ENCODE peak calls at places on chromosomes 2 and 18, in four cellular contexts. C is heart left ventricle, Q is right cardiac atrium, W is RWPE2. F is an unnamed sample. For H3K4me1, the result is how much of the 10 kb centered on the place peaks cover.

GRCh38 chr2:240687741-240688562 is 3.7 kb upstream of the AQP12A start:
- DNase-seq in C (no peak), Q (peak), W (peak), F (no peak)

GRCh38 chr2:39608690-39609457 is 56.8 kb upstream of the TMEM178A start:
- DNase-seq in C (no peak), Q (no peak), W (no peak), F (peak)

GRCh38 chr2:164609790-164610189 is 11.5 kb downstream of the GRB14 start:
- DNase-seq in C (no peak), Q (no peak), W (no peak), F (no peak)

GRCh38 chr2:230991598-230991997 is 4.3 kb upstream of the SPATA3 start:
- DNase-seq in C (no peak), Q (no peak), W (no peak), F (no peak)

GRCh38 chr2:100018794-100019193 is 123.6 kb downstream of the AFF3 start:
- DNase-seq in C (no peak), Q (no peak), W (no peak), F (no peak)

GRCh38 chr2:160871096-160871495 is 289.1 kb upstream of the TANK start:
- DNase-seq in C (peak), Q (peak), W (no peak), F (peak)

GRCh38 chr2:64327510-64328414 is 126.2 kb upstream of the LGALSL start:
- DNase-seq in C (peak), Q (peak), W (no peak), F (peak)

GRCh38 chr2:81481994-81482368 is 1177.4 kb upstream of the LRRTM1 start:
- DNase-seq in C (no peak), Q (no peak), W (no peak), F (peak)

GRCh38 chr2:241812730-241813079 is 3.7 kb downstream of the NEU4 start:
- DNase-seq in C (no peak), Q (peak), W (no peak), F (no peak)

GRCh38 chr2:36965751-36966369 is 476 bp downstream of the STRN start:
- DNase-seq in C (peak), Q (no peak), W (peak), F (no peak)

GRCh38 chr18:9516437-9517064 is 41.2 kb downstream of the RALBP1 start:
- DNase-seq in C (no peak), Q (no peak), W (no peak), F (peak)

GRCh38 chr18:33749831-33750230 is 171.8 kb downstream of the ASXL3 start:
- DNase-seq in C (no peak), Q (no peak), W (no peak), F (no peak)

GRCh38 chr18:21701621-21702020 is 3.0 kb downstream of the ABHD3 start:
- DNase-seq in C (no peak), Q (no peak), W (no peak), F (no peak)

GRCh38 chr2:23484767-23485166 is 99.8 kb downstream of the KLHL29 start:
- DNase-seq in C (no peak), Q (no peak), W (peak), F (no peak)

GRCh38 chr2:108268001-108268400 is 20.7 kb upstream of the SULT1C2 start:
- DNase-seq in C (no peak), Q (no peak), W (no peak), F (no peak)

GRCh38 chr2:14866953-14867352 is 234.4 kb downstream of the LRATD1 start:
- DNase-seq in C (no peak), Q (no peak), W (no peak), F (no peak)

GRCh38 chr2:35454966-35455638 is 900.5 kb upstream of the CRIM1 start:
- DNase-seq in C (no peak), Q (no peak), W (no peak), F (no peak)

GRCh38 chr18:47409519-47409918 is 158.1 kb upstream of the SKOR2 start:
- DNase-seq in C (no peak), Q (no peak), W (no peak), F (no peak)

GRCh38 chr2:50529600-50530218 is 502.2 kb downstream of the NRXN1 start:
- DNase-seq in C (no peak), Q (no peak), W (no peak), F (peak)

GRCh38 chr2:19929226-19929625 is 27.4 kb upstream of the TTC32 start:
- DNase-seq in C (no peak), Q (no peak), W (no peak), F (no peak)

GRCh38 chr2:207513577-207514257 is 16.0 kb upstream of the CREB1 start:
- DNase-seq in C (no peak), Q (no peak), W (no peak), F (peak)

GRCh38 chr2:118822015-118822414 is 25.4 kb downstream of the EN1 start:
- DNase-seq in C (no peak), Q (no peak), W (no peak), F (no peak)

GRCh38 chr18:80229342-80229741 is 18.0 kb downstream of the PARD6G start:
- DNase-seq in C (no peak), Q (no peak), W (no peak), F (no peak)

GRCh38 chr18:45836242-45837215 is 11.1 kb downstream of the SIGLEC15 start:
- DNase-seq in C (no peak), Q (no peak), W (no peak), F (no peak)

GRCh38 chr18:10912790-10913560 is 236.4 kb downstream of the PIEZO2 start:
- DNase-seq in C (peak), Q (peak), W (peak), F (no peak)

GRCh38 chr2:32289165-32290054 is 11.7 kb downstream of the YIPF4 start:
- DNase-seq in C (no peak), Q (no peak), W (no peak), F (no peak)

GRCh38 chr2:172858473-172858745 is 122.8 kb downstream of the RAPGEF4 start:
- DNase-seq in C (no peak), Q (no peak), W (no peak), F (no peak)

GRCh38 chr18:3692691-3693090 is 242.7 kb downstream of the TGIF1 start:
- DNase-seq in C (no peak), Q (no peak), W (no peak), F (no peak)

GRCh38 chr2:40200516-40200915 is 251.4 kb downstream of the SLC8A1 start:
- DNase-seq in C (no peak), Q (no peak), W (no peak), F (no peak)

GRCh38 chr2:96110621-96111256 is 5.6 kb downstream of the ADRA2B start:
- DNase-seq in C (no peak), Q (no peak), W (peak), F (no peak)

GRCh38 chr2:109527079-109527478 is 86.7 kb downstream of the SEPTIN10 start:
- DNase-seq in C (no peak), Q (no peak), W (peak), F (no peak)

GRCh38 chr18:49961271-49961670 is 147.9 kb upstream of the ACAA2 start:
- DNase-seq in C (no peak), Q (no peak), W (no peak), F (no peak)

GRCh38 chr2:168300460-168300859 is 53.1 kb upstream of the STK39 start:
- DNase-seq in C (no peak), Q (no peak), W (no peak), F (no peak)

DNA sequence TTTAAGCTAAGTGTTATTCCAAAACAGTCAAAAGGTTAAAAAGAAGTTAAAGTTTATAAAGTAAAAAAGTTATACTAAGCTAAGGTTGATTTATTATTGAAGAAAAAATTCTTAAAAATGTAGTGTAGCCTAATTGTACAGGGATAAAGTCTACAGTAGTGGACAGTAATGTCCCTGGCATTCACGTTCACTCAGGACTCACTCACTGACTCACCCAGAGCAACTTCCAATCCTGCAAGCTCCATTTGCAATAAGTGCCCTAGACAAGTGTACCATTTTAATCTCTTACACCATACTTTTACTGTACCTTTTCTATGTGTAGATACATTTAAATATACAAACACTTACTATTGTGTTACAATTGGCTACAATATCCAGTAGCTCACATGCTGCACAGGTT is 86.1 kb downstream of the CACNB4 start:
- DNase-seq in C (no peak), Q (no peak), W (no peak), F (no peak)
- H3K4me1 ChIP-seq in C (under half), Q (under half), W (under half), F (under half)

GRCh38 chr2:63124850-63125249 is 74.2 kb downstream of the OTX1 start:
- DNase-seq in C (no peak), Q (no peak), W (no peak), F (no peak)
- H3K27ac ChIP-seq in C (no peak), Q (no peak), W (no peak), F (no peak)

GRCh38 chr18:59923539-59924196 is 23.9 kb downstream of the PMAIP1 start:
- DNase-seq in C (no peak), Q (no peak), W (no peak), F (no peak)

GRCh38 chr18:59927246-59927825 is 27.5 kb downstream of the PMAIP1 start:
- DNase-seq in C (no peak), Q (no peak), W (no peak), F (no peak)

GRCh38 chr18:59928201-59928600 is 28.4 kb downstream of the PMAIP1 start:
- DNase-seq in C (no peak), Q (no peak), W (no peak), F (no peak)

GRCh38 chr18:59929621-59930295 is 30.0 kb downstream of the PMAIP1 start:
- DNase-seq in C (no peak), Q (no peak), W (no peak), F (no peak)

GRCh38 chr18:59926131-59926530 is 26.3 kb downstream of the PMAIP1 start:
- DNase-seq in C (no peak), Q (no peak), W (no peak), F (no peak)
- H3K4me1 ChIP-seq in C (under half), Q (under half), W (under half), F (under half)

DNA sequence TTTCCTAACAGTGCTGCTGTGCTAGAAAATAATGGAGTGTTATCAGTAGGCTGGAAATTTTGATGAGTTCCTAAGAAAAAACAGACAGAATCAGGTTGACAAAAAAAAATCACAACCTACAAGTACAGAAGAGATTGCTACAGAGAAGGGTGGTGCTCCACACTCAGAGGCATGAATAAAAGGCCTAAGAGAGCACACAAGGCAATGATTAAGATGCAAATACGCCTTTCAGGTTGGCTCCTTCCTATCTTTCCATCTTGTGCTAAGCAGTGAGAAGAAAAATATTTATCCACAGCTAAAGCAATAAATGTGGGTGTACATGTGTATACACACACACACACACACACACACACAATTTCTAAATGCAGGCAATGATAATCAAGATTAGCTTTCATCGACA is 130.6 kb upstream of the UBE2E3 start:
- DNase-seq in C (no peak), Q (no peak), W (no peak), F (no peak)
- H3K27ac ChIP-seq in C (no peak), Q (no peak), W (no peak), F (no peak)

GRCh38 chr2:69581774-69582581 is 61.6 kb downstream of the AAK1 start:
- DNase-seq in C (no peak), Q (no peak), W (no peak), F (no peak)
- H3K4me1 ChIP-seq in C (under half), Q (under half), W (under half), F (under half)

GRCh38 chr18:59813942-59814341 is 85.9 kb upstream of the PMAIP1 start:
- DNase-seq in C (no peak), Q (no peak), W (no peak), F (no peak)
- H3K27ac ChIP-seq in C (no peak), Q (no peak), W (no peak), F (no peak)